ENCODE peak calls at places on chromosomes 11 and 22, in four cellular contexts. A is endodermal cell, T is left ventricle myocardium inferior, L is tibial nerve. O is an unnamed sample.
A peak's percentile ranks its signal among the peaks of the same experiment; 100 is the strongest.

GRCh38 chr11:69854719-69855118 is 35.5 kb upstream of the FGF3 start:
- DNase-seq in A (no peak), T (no peak), L (no peak), O (no peak)

GRCh38 chr11:66866420-66867010 is 9.7 kb downstream of the LRFN4 start:
- DNase-seq in A (no peak), T (no peak), L (no peak), O (no peak)

GRCh38 chr11:2927851-2928604 is 1.2 kb downstream of the PHLDA2 start:
- DNase-seq in A (no peak), T (peak; percentile 8), L (no peak), O (no peak)

GRCh38 chr11:61080526-61080925 is 21.8 kb upstream of the CD5 start:
- DNase-seq in A (no peak), T (no peak), L (no peak), O (no peak)

GRCh38 chr22:46149998-46150549 is at the start of gene PPARA:
- DNase-seq in A (peak; percentile 86), T (peak; percentile 94), L (peak; percentile 82), O (peak; percentile 57)

GRCh38 chr22:35440129-35440528 is 40.2 kb downstream of the MCM5 start:
- DNase-seq in A (no peak), T (peak; percentile 39), L (no peak), O (no peak)

GRCh38 chr22:43002198-43002577 is 12.8 kb downstream of the PACSIN2 start:
- DNase-seq in A (peak; percentile 63), T (no peak), L (no peak), O (no peak)

GRCh38 chr11:92870241-92870826 is 99.1 kb upstream of the MTNR1B start:
- DNase-seq in A (no peak), T (no peak), L (no peak), O (no peak)

GRCh38 chr11:125954123-125954944 is 8.5 kb downstream of the VSIG10L2 start:
- DNase-seq in A (no peak), T (no peak), L (no peak), O (no peak)

GRCh38 chr11:92311616-92312449 is 87.2 kb downstream of the FAT3 start:
- DNase-seq in A (peak; percentile 61), T (no peak), L (no peak), O (no peak)

GRCh38 chr11:75383246-75383645 is 16.1 kb upstream of the RPS3 start:
- DNase-seq in A (peak; percentile 91), T (no peak), L (no peak), O (no peak)

GRCh38 chr11:32259641-32260081 is 168.8 kb downstream of the RCN1 start:
- DNase-seq in A (no peak), T (no peak), L (peak; percentile 18), O (no peak)

GRCh38 chr11:122882809-122883681 is 486 bp downstream of the JHY start:
- DNase-seq in A (peak; percentile 90), T (peak; percentile 55), L (peak; percentile 32), O (peak; percentile 67)

GRCh38 chr11:82814379-82814778 is 80.7 kb upstream of the FAM181B start:
- DNase-seq in A (peak; percentile 47), T (no peak), L (no peak), O (no peak)

GRCh38 chr22:42067706-42068350 is 2.8 kb downstream of the NAGA start:
- DNase-seq in A (no peak), T (no peak), L (no peak), O (no peak)

GRCh38 chr11:72430743-72431570 is 3.4 kb downstream of the CLPB start:
- DNase-seq in A (peak; percentile 70), T (peak; percentile 22), L (no peak), O (no peak)

GRCh38 chr22:39655736-39656285 is 85.3 kb downstream of the CACNA1I start:
- DNase-seq in A (no peak), T (no peak), L (no peak), O (no peak)

GRCh38 chr22:31150615-31151014 is 9.4 kb upstream of the RNF185 start:
- DNase-seq in A (no peak), T (no peak), L (no peak), O (no peak)
- TF ChIP-seq CTCF in A (peak; percentile 70), T (no peak), L (no peak), O (peak; percentile 27)

DNA sequence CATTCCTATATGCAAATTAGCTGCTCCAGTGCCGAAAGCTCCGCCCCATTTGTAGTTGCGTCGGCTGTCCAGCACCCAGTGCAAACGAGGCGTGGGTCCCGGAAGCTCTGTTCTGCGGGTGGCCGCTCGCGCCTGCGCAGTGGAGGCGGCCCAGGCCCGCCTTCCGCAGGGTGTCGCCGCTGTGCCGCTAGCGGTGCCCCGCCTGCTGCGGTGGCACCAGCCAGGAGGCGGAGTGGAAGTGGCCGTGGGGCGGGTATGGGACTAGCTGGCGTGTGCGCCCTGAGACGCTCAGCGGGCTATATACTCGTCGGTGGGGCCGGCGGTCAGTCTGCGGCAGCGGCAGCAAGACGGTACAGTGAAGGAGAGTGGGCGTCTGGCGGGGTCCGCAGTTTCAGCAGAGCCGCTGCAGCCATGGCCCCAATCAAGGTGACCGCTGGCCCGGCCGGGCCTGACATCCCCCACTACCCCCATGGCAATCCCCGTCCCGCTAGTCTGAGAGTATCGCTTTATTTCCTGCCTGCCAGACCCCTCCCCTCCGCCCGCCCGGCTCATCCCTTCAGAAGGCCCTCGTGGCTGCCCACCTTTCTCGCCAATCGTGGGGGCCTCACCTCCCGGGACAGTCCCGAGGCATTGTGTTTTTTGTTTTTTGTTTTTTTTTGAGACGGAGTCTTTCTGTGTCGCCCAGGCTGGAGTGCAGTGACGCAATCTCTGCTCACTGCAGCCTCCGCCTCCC is at the start of gene PRDX5:
- DNase-seq in A (peak; percentile 97), T (peak; percentile 96), L (peak; percentile 93), O (peak; percentile 92)
- TF ChIP-seq CTCF in A (peak; percentile 46), T (peak; percentile 53), L (peak; percentile 72), O (peak; percentile 15)

GRCh38 chr11:11786234-11786633 is 55.5 kb upstream of the USP47 start:
- DNase-seq in A (no peak), T (no peak), L (no peak), O (no peak)

GRCh38 chr11:11787305-11788066 is 54.3 kb upstream of the USP47 start:
- DNase-seq in A (peak; percentile 90), T (peak; percentile 53), L (peak; percentile 84), O (peak; percentile 32)

GRCh38 chr11:11788067-11788710 is 53.6 kb upstream of the USP47 start:
- DNase-seq in A (no peak), T (no peak), L (no peak), O (no peak)

GRCh38 chr11:11789735-11790369 is 51.9 kb upstream of the USP47 start:
- DNase-seq in A (peak; percentile 54), T (no peak), L (peak; percentile 24), O (no peak)

DNA sequence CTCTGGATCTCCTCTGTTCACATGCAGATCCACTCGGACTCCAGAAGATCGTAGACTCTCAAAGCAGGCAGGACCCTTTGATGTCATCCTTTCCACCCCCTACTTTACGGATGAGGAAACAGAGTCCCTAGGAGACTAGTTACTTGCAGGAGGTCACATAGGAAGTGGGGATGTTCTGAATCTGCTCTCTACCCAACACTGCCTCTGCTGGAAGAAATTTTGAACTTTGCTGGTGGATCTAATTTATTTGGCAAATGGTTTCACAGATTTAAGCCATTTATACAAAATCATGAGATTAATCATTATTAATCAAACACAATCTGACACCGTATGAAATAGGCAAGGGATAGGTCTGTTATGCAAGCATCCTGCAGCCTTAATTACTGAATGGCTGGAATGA is 55.0 kb upstream of the USP47 start:
- DNase-seq in A (peak; percentile 63), T (no peak), L (peak; percentile 20), O (peak; percentile 3)
- TF ChIP-seq CTCF in A (peak; percentile 77), T (peak; percentile 62), L (no peak), O (peak; percentile 57)

GRCh38 chr11:77189588-77190210 is 61.7 kb downstream of the MYO7A start:
- DNase-seq in A (no peak), T (no peak), L (no peak), O (no peak)

GRCh38 chr11:77188323-77188911 is 60.4 kb downstream of the MYO7A start:
- DNase-seq in A (peak; percentile 94), T (peak; percentile 83), L (peak; percentile 87), O (peak; percentile 49)

GRCh38 chr11:77190331-77191075 is 62.5 kb downstream of the MYO7A start:
- DNase-seq in A (no peak), T (no peak), L (no peak), O (no peak)

GRCh38 chr11:77187776-77188175 is 59.7 kb downstream of the MYO7A start:
- DNase-seq in A (no peak), T (no peak), L (no peak), O (no peak)

GRCh38 chr11:77188912-77189491 is 61.0 kb downstream of the MYO7A start:
- DNase-seq in A (peak; percentile 85), T (no peak), L (no peak), O (no peak)
- TF ChIP-seq CTCF in A (no peak), T (no peak), L (no peak), O (no peak)

GRCh38 chr11:43639920-43640319 is 40.6 kb upstream of the HSD17B12 start:
- DNase-seq in A (no peak), T (no peak), L (no peak), O (no peak)
- TF ChIP-seq CTCF in A (no peak), T (no peak), L (no peak), O (no peak)

GRCh38 chr11:64340671-64341335 is 799 bp downstream of the CCDC88B start:
- DNase-seq in A (peak; percentile 96), T (no peak), L (peak; percentile 27), O (no peak)

GRCh38 chr11:64342869-64343739 is 3.1 kb downstream of the CCDC88B start:
- DNase-seq in A (no peak), T (no peak), L (no peak), O (no peak)

GRCh38 chr11:64343740-64344133 is 3.7 kb downstream of the CCDC88B start:
- DNase-seq in A (peak; percentile 85), T (no peak), L (no peak), O (no peak)

GRCh38 chr11:64341429-64341828 is 1.4 kb downstream of the CCDC88B start:
- DNase-seq in A (no peak), T (no peak), L (no peak), O (no peak)

DNA sequence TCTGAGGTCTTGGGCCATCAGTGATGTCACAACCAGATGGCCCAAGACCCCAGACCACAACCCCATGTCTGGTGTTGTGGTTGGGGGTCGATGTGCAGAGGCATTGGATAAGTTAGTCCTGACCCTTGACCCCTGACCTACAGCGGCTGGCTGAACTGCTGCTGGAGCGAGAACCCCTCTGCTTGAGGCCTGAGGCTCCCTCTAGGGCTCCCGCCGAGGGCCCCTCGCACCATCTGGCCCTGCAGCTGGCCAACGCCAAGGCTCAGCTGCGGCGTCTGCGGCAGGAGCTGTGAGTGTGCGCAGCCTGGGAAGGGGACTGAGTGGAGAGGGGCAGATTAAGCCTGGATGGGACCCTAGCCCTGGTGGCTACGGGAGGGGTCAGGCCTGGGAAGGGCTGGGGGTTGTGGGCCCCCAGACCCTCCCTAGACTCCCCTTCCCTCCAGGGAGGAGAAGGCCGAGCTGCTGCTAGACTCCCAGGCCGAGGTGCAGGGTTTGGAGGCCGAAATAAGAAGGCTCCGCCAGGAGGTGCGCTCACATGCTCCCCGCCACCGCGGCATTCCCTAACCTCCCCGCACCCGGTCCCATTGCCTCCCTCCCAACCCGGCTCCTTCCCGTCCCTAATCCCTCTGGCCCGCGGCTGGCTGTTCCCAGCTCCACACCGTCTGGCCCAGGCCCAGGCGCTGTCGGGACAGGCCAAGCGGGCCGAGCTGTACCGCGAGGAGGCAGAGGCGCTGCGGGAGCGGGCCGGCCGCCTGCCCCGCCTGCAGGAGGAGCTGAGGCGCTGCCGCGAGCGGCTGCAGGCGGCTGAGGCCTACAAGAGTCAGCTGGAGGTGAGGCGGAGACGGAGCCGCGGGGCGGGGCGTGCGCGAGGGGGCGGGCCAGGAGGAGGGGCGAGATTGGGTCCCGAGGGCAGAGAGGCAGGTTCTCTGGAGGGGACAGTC is 2.1 kb downstream of the CCDC88B start:
- DNase-seq in A (peak; percentile 99), T (peak; percentile 91), L (peak; percentile 72), O (peak; percentile 59)
- TF ChIP-seq CTCF in A (peak; percentile 71), T (peak; percentile 65), L (peak; percentile 71), O (peak; percentile 27)

O was measured in AG09319.